ENCODE peak calls at places on chromosome 14, in six cellular contexts. One of them, this sample, is unnamed.

GRCh38 chr14:88542857-88543795 is 11.7 kb downstream of the PTPN21 start:
- DNase-seq in heart left ventricle: no peak
- DNase-seq in body of pancreas: no peak
- DNase-seq in osteoblast: peak; percentile 13
- DNase-seq in uterus: no peak
- DNase-seq in CD4-positive, CD25-positive, alpha-beta regulatory T cell: no peak
- DNase-seq in this sample: no peak

GRCh38 chr14:96949594-96949993 is 152.4 kb downstream of the VRK1 start:
- DNase-seq in heart left ventricle: no peak
- DNase-seq in uterus: no peak
- DNase-seq in CD4-positive, CD25-positive, alpha-beta regulatory T cell: no peak
- DNase-seq in osteoblast: no peak
- DNase-seq in body of pancreas: no peak
- DNase-seq in this sample: no peak

GRCh38 chr14:59698793-59699192 is 122.2 kb upstream of the CCDC175 start:
- DNase-seq in heart left ventricle: no peak
- DNase-seq in CD4-positive, CD25-positive, alpha-beta regulatory T cell: no peak
- DNase-seq in body of pancreas: no peak
- DNase-seq in osteoblast: no peak
- DNase-seq in uterus: no peak
- DNase-seq in this sample: no peak

GRCh38 chr14:21072102-21072501 is 2.0 kb downstream of the ARHGEF40 start:
- DNase-seq in CD4-positive, CD25-positive, alpha-beta regulatory T cell: no peak
- DNase-seq in heart left ventricle: peak; percentile 58
- DNase-seq in body of pancreas: no peak
- DNase-seq in osteoblast: peak; percentile 99
- DNase-seq in uterus: no peak
- DNase-seq in this sample: no peak

GRCh38 chr14:99972748-99973466 is 92.3 kb upstream of the EVL start:
- DNase-seq in heart left ventricle: no peak
- DNase-seq in CD4-positive, CD25-positive, alpha-beta regulatory T cell: no peak
- DNase-seq in osteoblast: no peak
- DNase-seq in body of pancreas: no peak
- DNase-seq in uterus: no peak
- DNase-seq in this sample: no peak

GRCh38 chr14:102833991-102834390 is 56.7 kb downstream of the TRAF3 start:
- DNase-seq in uterus: no peak
- DNase-seq in osteoblast: no peak
- DNase-seq in heart left ventricle: no peak
- DNase-seq in body of pancreas: no peak
- DNase-seq in CD4-positive, CD25-positive, alpha-beta regulatory T cell: no peak
- DNase-seq in this sample: no peak

GRCh38 chr14:53850714-53851296 is 105.8 kb downstream of the BMP4 start:
- DNase-seq in osteoblast: no peak
- DNase-seq in CD4-positive, CD25-positive, alpha-beta regulatory T cell: no peak
- DNase-seq in body of pancreas: no peak
- DNase-seq in heart left ventricle: no peak
- DNase-seq in uterus: no peak
- DNase-seq in this sample: no peak

GRCh38 chr14:100701314-100701713 is 25.4 kb upstream of the DLK1 start:
- DNase-seq in osteoblast: no peak
- DNase-seq in uterus: no peak
- DNase-seq in heart left ventricle: no peak
- DNase-seq in body of pancreas: no peak
- DNase-seq in CD4-positive, CD25-positive, alpha-beta regulatory T cell: no peak
- DNase-seq in this sample: no peak

GRCh38 chr14:92033912-92034687 is 5.8 kb downstream of the TRIP11 start:
- DNase-seq in osteoblast: no peak
- DNase-seq in body of pancreas: peak; percentile 40
- DNase-seq in uterus: no peak
- DNase-seq in CD4-positive, CD25-positive, alpha-beta regulatory T cell: no peak
- DNase-seq in heart left ventricle: no peak
- DNase-seq in this sample: no peak

GRCh38 chr14:36477266-36477665 is 42.8 kb downstream of the NKX2-1 start:
- DNase-seq in heart left ventricle: no peak
- DNase-seq in uterus: no peak
- DNase-seq in body of pancreas: no peak
- DNase-seq in osteoblast: no peak
- DNase-seq in CD4-positive, CD25-positive, alpha-beta regulatory T cell: no peak
- DNase-seq in this sample: no peak

GRCh38 chr14:36975834-36976233 is 196.6 kb downstream of the SLC25A21 start:
- DNase-seq in heart left ventricle: no peak
- DNase-seq in osteoblast: no peak
- DNase-seq in uterus: no peak
- DNase-seq in CD4-positive, CD25-positive, alpha-beta regulatory T cell: no peak
- DNase-seq in body of pancreas: no peak
- DNase-seq in this sample: no peak

DNA sequence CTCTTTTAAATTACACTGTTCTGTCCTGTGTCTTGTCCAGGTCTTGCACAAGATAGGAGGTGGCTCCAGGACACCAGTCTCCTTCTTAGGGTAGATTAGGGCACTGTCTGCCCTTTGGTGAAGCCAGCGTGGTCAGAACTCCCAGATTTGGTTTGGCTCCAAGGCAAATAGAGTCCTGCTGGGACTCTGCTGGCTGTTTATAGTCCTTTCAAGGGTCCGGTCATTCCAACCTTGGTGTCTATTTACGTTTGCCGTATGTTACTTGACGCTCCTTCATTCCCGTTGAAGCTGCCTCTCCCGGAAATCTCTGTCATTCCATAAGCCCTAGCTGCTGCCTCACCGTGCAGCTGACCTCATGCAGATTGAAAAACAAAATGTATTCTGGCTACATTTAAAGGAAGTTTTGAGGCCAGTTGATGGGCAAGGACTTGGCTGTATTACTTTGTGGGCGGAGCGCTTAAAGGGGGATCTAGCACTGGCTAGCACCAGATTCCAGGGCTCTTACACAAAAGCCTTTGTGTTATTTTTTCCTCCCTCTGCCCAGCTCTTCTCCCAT is 180.6 kb downstream of the AKAP6 start:
- DNase-seq in CD4-positive, CD25-positive, alpha-beta regulatory T cell: no peak
- DNase-seq in uterus: peak; percentile 25
- DNase-seq in heart left ventricle: peak; percentile 81
- DNase-seq in body of pancreas: peak; percentile 31
- DNase-seq in osteoblast: peak; percentile 1
- DNase-seq in this sample: no peak
- H3K4me1 ChIP-seq in CD4-positive, CD25-positive, alpha-beta regulatory T cell: no peaks in the 10 kb centered on the region
- H3K4me1 ChIP-seq in uterus: no peaks in the 10 kb centered on the region
- H3K4me1 ChIP-seq in heart left ventricle: peaks cover 10% of the 10 kb centered on the region
- H3K4me1 ChIP-seq in body of pancreas: no peaks in the 10 kb centered on the region
- H3K4me1 ChIP-seq in osteoblast: peaks cover 47% of the 10 kb centered on the region
- H3K4me1 ChIP-seq in this sample: peaks cover 57% of the 10 kb centered on the region

GRCh38 chr14:71734076-71734475 is 198.2 kb upstream of the RGS6 start:
- DNase-seq in osteoblast: no peak
- DNase-seq in body of pancreas: no peak
- DNase-seq in CD4-positive, CD25-positive, alpha-beta regulatory T cell: no peak
- DNase-seq in heart left ventricle: no peak
- DNase-seq in uterus: no peak
- DNase-seq in this sample: no peak
- H3K27ac ChIP-seq in osteoblast: no peak overlapping the region
- H3K27ac ChIP-seq in body of pancreas: no peak overlapping the region
- H3K27ac ChIP-seq in CD4-positive, CD25-positive, alpha-beta regulatory T cell: no peak overlapping the region
- H3K27ac ChIP-seq in heart left ventricle: no peak overlapping the region
- H3K27ac ChIP-seq in uterus: no peak overlapping the region
- H3K27ac ChIP-seq in this sample: no peak overlapping the region

DNA sequence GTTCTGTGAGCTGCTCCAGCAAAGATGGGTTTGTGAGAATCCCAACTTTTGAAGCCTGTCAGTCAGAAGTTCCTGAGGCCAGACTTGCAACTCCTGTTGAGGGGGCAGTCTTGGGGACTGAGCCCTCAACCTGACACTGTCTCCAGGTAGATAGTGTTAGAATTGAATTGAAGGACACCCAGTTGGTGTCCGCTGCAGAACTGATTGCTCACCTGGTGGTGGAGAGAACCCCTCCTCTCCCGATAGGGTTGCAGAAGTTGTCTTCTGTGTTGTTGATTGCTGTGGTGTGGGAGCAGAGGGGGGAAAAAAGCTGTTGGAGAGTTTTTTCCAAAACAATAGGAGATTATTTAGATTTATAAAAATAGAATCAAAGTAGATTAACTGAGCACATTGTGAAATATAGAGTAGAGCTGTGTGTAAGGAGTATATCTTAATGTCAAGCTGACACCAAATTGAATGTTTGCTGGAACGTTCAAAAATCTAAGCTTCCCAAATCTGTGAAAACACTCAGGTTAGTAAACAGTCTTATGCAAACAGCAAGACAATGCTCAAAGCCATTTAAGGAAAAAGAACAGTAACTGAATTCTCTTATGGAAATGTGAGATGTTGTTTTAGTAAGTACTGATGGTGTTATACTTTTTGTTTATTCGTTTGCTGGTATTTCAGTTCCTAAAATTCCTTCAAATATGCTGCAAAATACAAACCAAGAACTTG is 18.6 kb downstream of the HIF1A start:
- DNase-seq in body of pancreas: no peak
- DNase-seq in uterus: no peak
- DNase-seq in osteoblast: no peak
- DNase-seq in heart left ventricle: no peak
- DNase-seq in CD4-positive, CD25-positive, alpha-beta regulatory T cell: no peak
- DNase-seq in this sample: no peak
- H3K4me1 ChIP-seq in body of pancreas: peaks cover 55% of the 10 kb centered on the region
- H3K4me1 ChIP-seq in uterus: no peaks in the 10 kb centered on the region
- H3K4me1 ChIP-seq in osteoblast: peaks cover 90% of the 10 kb centered on the region
- H3K4me1 ChIP-seq in heart left ventricle: peaks cover 19% of the 10 kb centered on the region
- H3K4me1 ChIP-seq in CD4-positive, CD25-positive, alpha-beta regulatory T cell: peaks cover 37% of the 10 kb centered on the region
- H3K4me1 ChIP-seq in this sample: peaks cover 73% of the 10 kb centered on the region

DNA sequence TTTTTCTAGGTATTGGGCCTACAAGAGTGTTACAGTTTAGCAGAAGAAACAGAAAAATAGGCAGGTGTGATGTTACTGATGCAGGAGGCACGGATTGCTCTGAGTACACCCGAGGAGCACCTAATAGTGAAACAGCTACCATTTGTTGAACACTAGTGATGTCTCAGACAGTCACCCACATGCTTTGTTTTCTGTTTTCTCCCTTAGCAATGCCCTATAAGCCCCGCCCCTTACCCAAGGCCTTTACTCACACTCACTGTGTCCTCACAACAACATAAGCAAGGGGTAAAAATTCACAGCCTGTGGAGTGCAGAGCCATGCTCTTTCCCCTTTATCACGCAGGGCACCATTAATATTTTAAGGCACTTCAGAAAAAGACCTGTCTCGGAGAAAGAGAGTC is 25.7 kb downstream of the MAPK1IP1L start:
- DNase-seq in uterus: no peak
- DNase-seq in osteoblast: no peak
- DNase-seq in heart left ventricle: no peak
- DNase-seq in CD4-positive, CD25-positive, alpha-beta regulatory T cell: peak; percentile 11
- DNase-seq in body of pancreas: no peak
- DNase-seq in this sample: no peak
- H3K27ac ChIP-seq in uterus: no peak overlapping the region
- H3K27ac ChIP-seq in osteoblast: no peak overlapping the region
- H3K27ac ChIP-seq in heart left ventricle: no peak overlapping the region
- H3K27ac ChIP-seq in CD4-positive, CD25-positive, alpha-beta regulatory T cell: peak overlapping the region; percentile 43
- H3K27ac ChIP-seq in body of pancreas: peak overlapping the region; percentile 47
- H3K27ac ChIP-seq in this sample: no peak overlapping the region

GRCh38 chr14:80954771-80955299 is 586 bp upstream of the TSHR start:
- DNase-seq in uterus: peak; percentile 75
- DNase-seq in body of pancreas: peak; percentile 83
- DNase-seq in CD4-positive, CD25-positive, alpha-beta regulatory T cell: peak; percentile 64
- DNase-seq in heart left ventricle: peak; percentile 74
- DNase-seq in osteoblast: peak; percentile 95
- DNase-seq in this sample: no peak

GRCh38 chr14:80956105-80956504 is 684 bp downstream of the TSHR start:
- DNase-seq in body of pancreas: no peak
- DNase-seq in heart left ventricle: no peak
- DNase-seq in CD4-positive, CD25-positive, alpha-beta regulatory T cell: no peak
- DNase-seq in uterus: no peak
- DNase-seq in osteoblast: no peak
- DNase-seq in this sample: no peak

GRCh38 chr14:80958258-80958657 is 2.8 kb downstream of the TSHR start:
- DNase-seq in CD4-positive, CD25-positive, alpha-beta regulatory T cell: no peak
- DNase-seq in uterus: no peak
- DNase-seq in osteoblast: no peak
- DNase-seq in body of pancreas: no peak
- DNase-seq in heart left ventricle: no peak
- DNase-seq in this sample: no peak

GRCh38 chr14:80955434-80955939 is at the start of gene TSHR:
- DNase-seq in osteoblast: no peak
- DNase-seq in CD4-positive, CD25-positive, alpha-beta regulatory T cell: no peak
- DNase-seq in heart left ventricle: no peak
- DNase-seq in uterus: peak; percentile 18
- DNase-seq in body of pancreas: no peak
- DNase-seq in this sample: no peak

GRCh38 chr14:80956922-80957321 is 1.5 kb downstream of the TSHR start:
- DNase-seq in CD4-positive, CD25-positive, alpha-beta regulatory T cell: no peak
- DNase-seq in uterus: no peak
- DNase-seq in heart left ventricle: no peak
- DNase-seq in osteoblast: no peak
- DNase-seq in body of pancreas: no peak
- DNase-seq in this sample: no peak
- H3K4me1 ChIP-seq in CD4-positive, CD25-positive, alpha-beta regulatory T cell: peaks cover 62% of the 10 kb centered on the region
- H3K4me1 ChIP-seq in uterus: no peaks in the 10 kb centered on the region
- H3K4me1 ChIP-seq in heart left ventricle: no peaks in the 10 kb centered on the region
- H3K4me1 ChIP-seq in osteoblast: no peaks in the 10 kb centered on the region
- H3K4me1 ChIP-seq in body of pancreas: peaks cover 10% of the 10 kb centered on the region
- H3K4me1 ChIP-seq in this sample: peaks cover 10% of the 10 kb centered on the region

GRCh38 chr14:23404331-23404900 is 3.7 kb downstream of the MYH6 start:
- DNase-seq in uterus: no peak
- DNase-seq in CD4-positive, CD25-positive, alpha-beta regulatory T cell: no peak
- DNase-seq in osteoblast: peak; percentile 82
- DNase-seq in heart left ventricle: no peak
- DNase-seq in body of pancreas: no peak
- DNase-seq in this sample: no peak
- H3K27ac ChIP-seq in uterus: no peak overlapping the region
- H3K27ac ChIP-seq in CD4-positive, CD25-positive, alpha-beta regulatory T cell: no peak overlapping the region
- H3K27ac ChIP-seq in osteoblast: no peak overlapping the region
- H3K27ac ChIP-seq in heart left ventricle: peak overlapping the region; percentile 87
- H3K27ac ChIP-seq in body of pancreas: no peak overlapping the region
- H3K27ac ChIP-seq in this sample: no peak overlapping the region

GRCh38 chr14:95483843-95484165 is 32.6 kb downstream of the SYNE3 start:
- DNase-seq in heart left ventricle: no peak
- DNase-seq in osteoblast: no peak
- DNase-seq in uterus: no peak
- DNase-seq in body of pancreas: no peak
- DNase-seq in CD4-positive, CD25-positive, alpha-beta regulatory T cell: no peak
- DNase-seq in this sample: no peak
- H3K4me1 ChIP-seq in heart left ventricle: peaks cover 18% of the 10 kb centered on the region
- H3K4me1 ChIP-seq in osteoblast: peaks cover 26% of the 10 kb centered on the region
- H3K4me1 ChIP-seq in uterus: peaks cover 9% of the 10 kb centered on the region
- H3K4me1 ChIP-seq in body of pancreas: no peaks in the 10 kb centered on the region
- H3K4me1 ChIP-seq in CD4-positive, CD25-positive, alpha-beta regulatory T cell: peaks cover 32% of the 10 kb centered on the region
- H3K4me1 ChIP-seq in this sample: peaks cover 88% of the 10 kb centered on the region

This sample was measured in esophagus muscularis mucosa.